ENCODE peak calls at places on chromosomes 12 and 14, in six cellular contexts. B is CD8-positive, alpha-beta T cell; R is GM20000; F is left lung; T is brain microvascular endothelial cell; M is fibroblast of the aortic adventitia. Y is an unnamed sample.
A peak's percentile ranks its signal among the peaks of the same experiment; 100 is the strongest.

GRCh38 chr14:53663709-53664108 is 292.9 kb downstream of the BMP4 start:
- DNase-seq in B (no peak), T (peak; percentile 18), R (no peak), M (peak; percentile 7), F (no peak), Y (no peak)

GRCh38 chr14:101215936-101216335 is 312.4 kb upstream of the RTL1 start:
- DNase-seq in R (no peak), T (no peak), M (no peak), F (no peak), B (peak; percentile 35), Y (peak; percentile 3)

GRCh38 chr14:60051690-60052324 is 39.9 kb upstream of the PCNX4 start:
- DNase-seq in B (peak; percentile 57), F (no peak), R (no peak), T (no peak), M (peak; percentile 78), Y (no peak)

GRCh38 chr12:67377541-67377940 is 108.4 kb downstream of the CAND1 start:
- DNase-seq in M (no peak), R (no peak), F (no peak), B (no peak), T (no peak), Y (no peak)

GRCh38 chr12:7112041-7112440 is 3.0 kb upstream of the C1RL start:
- DNase-seq in B (no peak), T (no peak), F (no peak), R (no peak), M (peak; percentile 42), Y (no peak)

GRCh38 chr14:80522936-80523335 is 311.6 kb upstream of the DIO2 start:
- DNase-seq in F (no peak), M (peak; percentile 9), B (no peak), R (no peak), T (no peak), Y (no peak)

GRCh38 chr14:55126932-55127490 is 2.0 kb upstream of the LGALS3 start:
- DNase-seq in T (no peak), R (no peak), F (no peak), M (no peak), B (no peak), Y (no peak)

GRCh38 chr12:39451977-39452376 is 9.1 kb upstream of the KIF21A start:
- DNase-seq in B (no peak), F (no peak), R (no peak), T (no peak), M (no peak), Y (no peak)

GRCh38 chr12:122946690-122947271 is 19.5 kb downstream of the ABCB9 start:
- DNase-seq in M (peak; percentile 99), R (peak; percentile 75), F (peak; percentile 94), T (peak; percentile 99), B (peak; percentile 67), Y (peak; percentile 84)

GRCh38 chr12:28814246-28814645 is 334.8 kb upstream of the FAR2 start:
- DNase-seq in M (no peak), R (no peak), T (no peak), B (no peak), F (no peak), Y (no peak)

GRCh38 chr12:55499810-55500252 is 7.7 kb downstream of the OR6C68 start:
- DNase-seq in R (no peak), M (no peak), F (no peak), T (no peak), B (no peak), Y (no peak)

GRCh38 chr14:81243499-81243898 is 22.7 kb upstream of the GTF2A1 start:
- DNase-seq in F (no peak), R (no peak), T (no peak), B (no peak), M (no peak), Y (no peak)

GRCh38 chr12:110335481-110336045 is 54.5 kb downstream of the ATP2A2 start:
- DNase-seq in M (no peak), F (no peak), B (no peak), T (no peak), R (no peak), Y (no peak)

GRCh38 chr12:92297405-92297804 is 151.8 kb upstream of the BTG1 start:
- DNase-seq in T (no peak), M (no peak), R (no peak), F (no peak), B (no peak), Y (no peak)

GRCh38 chr14:106846218-106846617 is 1319.8 kb downstream of the TMEM121 start:
- DNase-seq in M (no peak), F (no peak), B (no peak), R (no peak), T (no peak), Y (no peak)

GRCh38 chr12:62263956-62264355 is 3.8 kb downstream of the USP15 start:
- DNase-seq in F (peak; percentile 39), M (no peak), T (no peak), R (no peak), B (no peak), Y (no peak)

GRCh38 chr14:75430106-75430505 is 2.3 kb downstream of the JDP2 start:
- DNase-seq in M (peak; percentile 68), R (no peak), T (no peak), B (no peak), F (no peak), Y (no peak)

GRCh38 chr12:111424189-111424792 is 18.6 kb downstream of the SH2B3 start:
- DNase-seq in F (no peak), T (no peak), B (no peak), R (no peak), M (no peak), Y (no peak)

GRCh38 chr12:106436183-106436582 is 78.6 kb downstream of the POLR3B start:
- DNase-seq in B (no peak), R (no peak), F (no peak), M (no peak), T (no peak), Y (no peak)

GRCh38 chr12:117907108-117907689 is 61.6 kb downstream of the KSR2 start:
- DNase-seq in B (no peak), R (no peak), T (no peak), M (no peak), F (no peak), Y (no peak)

GRCh38 chr14:37546621-37547447 is 48.2 kb downstream of the FOXA1 start:
- DNase-seq in T (peak; percentile 11), R (no peak), B (no peak), M (no peak), F (no peak), Y (no peak)

GRCh38 chr14:44204061-44204815 is 302.8 kb downstream of the FSCB start:
- DNase-seq in M (peak; percentile 40), R (no peak), B (no peak), F (no peak), T (peak; percentile 20), Y (no peak)

GRCh38 chr14:64550539-64551333 is 975 bp downstream of the PPP1R36 start:
- DNase-seq in R (no peak), T (no peak), M (no peak), B (no peak), F (no peak), Y (no peak)

GRCh38 chr12:56836800-56837663 is 73.9 kb downstream of the HSD17B6 start:
- DNase-seq in R (no peak), F (no peak), B (peak; percentile 55), T (peak; percentile 70), M (peak; percentile 27), Y (no peak)

GRCh38 chr12:102281231-102281630 is 83.6 kb upstream of the PMCH start:
- DNase-seq in T (no peak), B (no peak), F (no peak), R (no peak), M (no peak), Y (no peak)

GRCh38 chr12:58148405-58148804 is 207.0 kb downstream of the ATP23 start:
- DNase-seq in R (no peak), F (no peak), T (peak; percentile 83), M (peak; percentile 19), B (no peak), Y (no peak)

GRCh38 chr12:38555620-38556596 is 239.3 kb downstream of the ALG10B start:
- DNase-seq in F (no peak), R (no peak), B (no peak), T (no peak), M (no peak), Y (no peak)

GRCh38 chr14:95741781-95742180 is 27.9 kb upstream of the TCL1A start:
- DNase-seq in M (no peak), B (no peak), R (no peak), F (no peak), T (no peak), Y (no peak)
- TF ChIP-seq CTCF in M (no peak), B (no peak), R (no peak), F (no peak), T (no peak), Y (no peak)

GRCh38 chr12:130872179-130873096 is 572 bp downstream of the RAN start:
- DNase-seq in T (no peak), B (no peak), R (peak; percentile 76), F (peak; percentile 88), M (peak; percentile 19), Y (peak; percentile 57)

GRCh38 chr12:130873106-130873795 is 1.4 kb downstream of the RAN start:
- DNase-seq in M (peak; percentile 7), R (no peak), F (no peak), T (no peak), B (no peak), Y (no peak)

GRCh38 chr12:130868412-130868811 is 3.5 kb upstream of the RAN start:
- DNase-seq in T (no peak), F (no peak), B (peak; percentile 58), R (no peak), M (no peak), Y (no peak)

GRCh38 chr12:130871286-130872178 is at the start of gene RAN:
- DNase-seq in B (peak; percentile 96), M (peak; percentile 91), F (peak; percentile 97), R (peak; percentile 100), T (peak; percentile 81), Y (peak; percentile 81)

GRCh38 chr12:130870442-130871285 is 1.2 kb upstream of the RAN start:
- DNase-seq in B (peak; percentile 72), T (peak; percentile 94), M (peak; percentile 96), R (peak; percentile 86), F (no peak), Y (peak; percentile 45)
- TF ChIP-seq CTCF in B (peak; percentile 58), T (peak; percentile 84), M (peak; percentile 81), R (peak; percentile 50), F (peak; percentile 23), Y (peak; percentile 46)

DNA sequence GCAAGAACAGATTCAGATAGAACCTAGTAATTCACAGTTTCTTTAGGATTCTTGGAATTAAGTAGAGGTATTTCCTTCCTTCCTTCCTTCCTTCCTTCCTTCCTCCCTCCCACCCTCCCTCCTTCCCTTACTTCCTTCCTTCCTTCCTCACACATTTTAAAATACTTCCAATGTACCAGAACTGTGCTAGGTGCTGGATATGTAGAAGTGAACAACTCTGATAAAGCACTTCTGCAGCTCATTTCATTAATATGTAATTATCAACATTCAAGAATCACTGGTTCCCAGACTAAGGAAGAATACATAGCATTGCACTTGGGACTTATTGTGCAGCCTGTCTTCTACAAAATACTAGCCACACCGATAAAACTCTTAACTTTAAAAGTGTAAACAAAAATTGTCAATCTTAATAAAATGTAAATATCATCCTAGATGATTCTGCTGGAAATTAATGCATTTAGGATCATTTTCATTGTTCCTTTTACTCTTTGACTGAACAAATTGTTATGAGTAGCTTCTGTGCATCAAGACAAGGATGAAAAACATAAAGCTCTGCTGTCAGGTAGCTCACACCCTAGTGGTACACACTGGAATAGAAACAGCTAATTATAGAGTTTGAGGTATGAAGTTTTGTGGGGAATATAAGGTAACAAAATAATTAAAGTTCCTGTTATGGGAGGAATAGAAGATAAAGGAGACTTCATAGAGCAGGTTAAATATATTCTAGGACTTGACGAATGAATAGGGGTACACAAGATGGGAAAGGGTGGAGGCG is 99.9 kb upstream of the MYF6 start:
- DNase-seq in B (no peak), R (no peak), F (no peak), T (no peak), M (no peak), Y (no peak)
- TF ChIP-seq CTCF in B (no peak), R (no peak), F (no peak), T (peak; percentile 36), M (peak; percentile 17), Y (no peak)

GRCh38 chr14:103531421-103532215 is 2.6 kb downstream of the TRMT61A start:
- DNase-seq in R (no peak), F (no peak), T (no peak), M (no peak), B (no peak), Y (no peak)
- TF ChIP-seq CTCF in R (no peak), F (no peak), T (no peak), M (no peak), B (no peak), Y (no peak)